ENCODE peak calls at places on chromosome 19, in seven cellular contexts. G is SK-N-SH, R is H1, L is K562, W is GM12892, K is HepG2, X is GM12878. F is an unnamed sample.

GRCh38 chr19:13022859-13023636 is 27.8 kb downstream of the NFIX start:
- DNase-seq in G (peak; percentile 87), K (peak; percentile 79), W (no peak), X (no peak), R (no peak), L (peak; percentile 71), F (no peak)

GRCh38 chr19:54462713-54463530 is 656 bp downstream of the LENG9 start:
- DNase-seq in G (peak; percentile 57), L (peak; percentile 34), X (no peak), K (peak; percentile 54), R (peak; percentile 83), W (no peak), F (no peak)

GRCh38 chr19:49896863-49897621 is at the start of gene IL4I1:
- DNase-seq in L (no peak), K (no peak), X (peak; percentile 96), R (no peak), G (no peak), W (peak; percentile 79), F (peak; percentile 70)

GRCh38 chr19:43688059-43688763 is 18.2 kb upstream of the PLAUR start:
- DNase-seq in X (no peak), L (no peak), G (no peak), W (no peak), K (no peak), R (no peak), F (no peak)

GRCh38 chr19:1247747-1248453 is 483 bp upstream of the MIDN start:
- DNase-seq in G (peak; percentile 60), K (peak; percentile 46), L (no peak), X (no peak), W (no peak), R (peak; percentile 91), F (no peak)

GRCh38 chr19:11381535-11382369 is 2.4 kb downstream of the EPOR start:
- DNase-seq in W (peak; percentile 85), L (no peak), R (peak; percentile 90), K (no peak), G (peak; percentile 82), X (peak; percentile 66), F (peak; percentile 72)

GRCh38 chr19:32318884-32319520 is 26.4 kb upstream of the ZNF507 start:
- DNase-seq in G (peak; percentile 64), L (peak; percentile 42), K (no peak), W (no peak), R (peak; percentile 73), X (no peak), F (peak; percentile 22)

GRCh38 chr19:44904426-44904994 is 1.1 kb upstream of the APOE start:
- DNase-seq in L (peak; percentile 32), R (peak; percentile 81), G (peak; percentile 59), K (peak; percentile 34), W (no peak), X (no peak), F (no peak)

GRCh38 chr19:8612807-8613171 is 2.3 kb upstream of the ADAMTS10 start:
- DNase-seq in X (no peak), G (no peak), L (no peak), R (no peak), K (no peak), W (no peak), F (no peak)

GRCh38 chr19:7373862-7374261 is 25.1 kb downstream of the ARHGEF18 start:
- DNase-seq in L (no peak), W (no peak), X (no peak), K (peak; percentile 35), R (no peak), G (no peak), F (no peak)

GRCh38 chr19:34134190-34135032 is 37.9 kb upstream of the LSM14A start:
- DNase-seq in L (peak; percentile 98), G (peak; percentile 100), K (peak; percentile 70), W (peak; percentile 90), X (peak; percentile 56), R (peak; percentile 96), F (peak; percentile 92)

GRCh38 chr19:925087-925911 is 536 bp upstream of the ARID3A start:
- DNase-seq in L (peak; percentile 80), X (no peak), R (peak; percentile 90), G (peak; percentile 95), W (peak; percentile 84), K (peak; percentile 82), F (no peak)

GRCh38 chr19:15495151-15495550 is 13.2 kb upstream of the CYP4F22 start:
- DNase-seq in W (no peak), G (no peak), L (no peak), R (no peak), X (no peak), K (no peak), F (no peak)

GRCh38 chr19:35436477-35437141 is 11.4 kb upstream of the FFAR2 start:
- DNase-seq in R (no peak), K (no peak), G (no peak), X (no peak), W (no peak), L (no peak), F (no peak)

GRCh38 chr19:1685046-1685445 is 32.6 kb upstream of the TCF3 start:
- DNase-seq in R (no peak), K (no peak), G (peak; percentile 29), W (no peak), X (no peak), L (peak; percentile 36), F (no peak)

GRCh38 chr19:47019431-47020041 is at the start of gene NPAS1:
- DNase-seq in L (peak; percentile 83), G (peak; percentile 75), R (peak; percentile 84), X (no peak), K (no peak), W (no peak), F (no peak)

GRCh38 chr19:8663920-8664670 is 33.7 kb downstream of the NFILZ start:
- DNase-seq in W (no peak), L (peak; percentile 44), G (no peak), R (no peak), X (no peak), K (no peak), F (no peak)

DNA sequence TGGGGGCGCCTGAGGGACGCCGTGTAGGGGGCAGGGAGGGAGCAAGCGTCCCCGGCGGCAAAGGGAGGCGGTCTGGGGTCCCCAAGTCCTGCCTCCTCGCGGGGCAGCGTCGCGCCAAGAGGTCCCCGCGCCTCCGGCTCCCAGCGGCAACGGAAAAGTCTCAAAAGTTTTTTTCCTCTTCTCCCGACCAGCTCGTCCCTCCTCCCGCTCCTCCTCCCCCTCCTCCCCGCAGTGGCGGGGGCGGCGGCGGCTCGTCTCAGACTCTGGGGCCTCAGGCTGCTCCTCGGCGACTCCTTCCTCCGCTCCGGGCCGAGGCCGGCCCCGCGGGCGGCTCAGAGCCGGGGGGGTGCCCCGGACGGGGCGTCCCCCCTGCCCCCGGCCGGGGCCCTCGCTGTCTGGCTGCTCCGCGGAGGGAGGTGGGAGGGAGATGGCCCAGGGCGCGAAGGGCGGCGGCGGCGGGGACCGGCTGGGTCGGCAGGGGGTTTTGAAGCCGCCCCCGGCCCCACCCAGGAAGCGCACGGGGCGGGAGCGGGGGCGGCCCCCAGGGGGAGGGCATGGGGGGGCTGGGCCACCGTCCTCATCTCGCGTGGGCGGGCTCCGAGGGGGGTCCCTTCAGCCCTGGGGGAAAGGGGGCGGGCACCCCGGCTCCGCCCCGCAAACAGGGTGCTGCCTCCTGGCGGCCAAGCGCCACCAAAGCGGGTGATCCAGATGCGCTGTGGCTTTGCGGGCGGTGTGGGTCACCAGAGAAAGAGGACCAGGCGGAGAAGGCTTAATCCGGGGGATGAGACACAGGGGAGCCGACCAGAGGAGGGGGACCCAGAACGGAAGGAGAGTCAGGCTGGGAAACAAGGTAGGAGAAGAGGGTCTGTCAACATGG is at the start of gene TGFB1:
- DNase-seq in K (peak; percentile 70), R (peak; percentile 86), X (peak; percentile 62), W (peak; percentile 98), G (peak; percentile 96), L (peak; percentile 98), F (peak; percentile 97)
- TF ChIP-seq POLR2AphosphoS5 in K (peak; percentile 44), R (no peak), X (peak; percentile 82), W (peak; percentile 49), G (peak; percentile 59), L (peak; percentile 75), F (no peak)

DNA sequence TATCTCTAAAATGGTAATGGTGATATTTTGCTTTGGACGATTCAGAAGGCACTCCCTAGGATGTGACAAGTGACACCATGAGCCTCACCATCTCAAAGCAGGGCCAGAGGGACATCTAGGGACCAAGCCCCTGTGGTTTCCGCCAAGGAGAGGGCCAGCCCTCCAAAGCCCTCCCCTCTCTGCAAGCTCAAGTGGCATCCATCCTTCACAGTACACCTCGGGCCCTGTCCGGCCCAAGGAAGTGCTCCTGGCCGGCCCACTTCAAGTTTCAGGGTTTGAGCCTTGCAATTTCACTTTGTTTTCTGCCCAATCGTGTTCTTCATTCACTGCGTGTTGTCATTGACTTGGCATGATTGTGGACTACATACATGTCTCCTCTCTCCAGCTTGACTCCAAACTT is 82.5 kb downstream of the TSHZ3 start:
- DNase-seq in X (no peak), G (no peak), K (no peak), L (no peak), R (no peak), W (no peak), F (no peak)
- TF ChIP-seq TAF1 in X (no peak), G (no peak), K (no peak), L (no peak), R (no peak), W (no peak), F (no peak)

GRCh38 chr19:14147797-14148605 is 11.6 kb upstream of the ASF1B start:
- DNase-seq in G (peak; percentile 92), L (peak; percentile 81), W (peak; percentile 65), K (peak; percentile 39), R (peak; percentile 73), X (no peak), F (peak; percentile 71)
- TF ChIP-seq POLR2AphosphoS5 in G (no peak), L (no peak), W (no peak), K (no peak), R (peak; percentile 49), X (no peak), F (no peak)

GRCh38 chr19:3575949-3576673 is 3.4 kb downstream of the HMG20B start:
- DNase-seq in R (no peak), G (peak; percentile 14), L (no peak), X (no peak), W (no peak), K (no peak), F (no peak)

GRCh38 chr19:3578390-3578789 is 5.6 kb downstream of the HMG20B start:
- DNase-seq in W (no peak), R (peak; percentile 56), L (no peak), K (no peak), G (peak; percentile 5), X (no peak), F (no peak)

GRCh38 chr19:3575260-3575741 is 2.6 kb downstream of the HMG20B start:
- DNase-seq in L (no peak), X (no peak), W (no peak), K (peak; percentile 55), G (peak; percentile 10), R (peak; percentile 83), F (no peak)

GRCh38 chr19:3577741-3578344 is 5.1 kb downstream of the HMG20B start:
- DNase-seq in X (no peak), L (no peak), W (no peak), G (peak; percentile 25), R (peak; percentile 89), K (no peak), F (no peak)

DNA sequence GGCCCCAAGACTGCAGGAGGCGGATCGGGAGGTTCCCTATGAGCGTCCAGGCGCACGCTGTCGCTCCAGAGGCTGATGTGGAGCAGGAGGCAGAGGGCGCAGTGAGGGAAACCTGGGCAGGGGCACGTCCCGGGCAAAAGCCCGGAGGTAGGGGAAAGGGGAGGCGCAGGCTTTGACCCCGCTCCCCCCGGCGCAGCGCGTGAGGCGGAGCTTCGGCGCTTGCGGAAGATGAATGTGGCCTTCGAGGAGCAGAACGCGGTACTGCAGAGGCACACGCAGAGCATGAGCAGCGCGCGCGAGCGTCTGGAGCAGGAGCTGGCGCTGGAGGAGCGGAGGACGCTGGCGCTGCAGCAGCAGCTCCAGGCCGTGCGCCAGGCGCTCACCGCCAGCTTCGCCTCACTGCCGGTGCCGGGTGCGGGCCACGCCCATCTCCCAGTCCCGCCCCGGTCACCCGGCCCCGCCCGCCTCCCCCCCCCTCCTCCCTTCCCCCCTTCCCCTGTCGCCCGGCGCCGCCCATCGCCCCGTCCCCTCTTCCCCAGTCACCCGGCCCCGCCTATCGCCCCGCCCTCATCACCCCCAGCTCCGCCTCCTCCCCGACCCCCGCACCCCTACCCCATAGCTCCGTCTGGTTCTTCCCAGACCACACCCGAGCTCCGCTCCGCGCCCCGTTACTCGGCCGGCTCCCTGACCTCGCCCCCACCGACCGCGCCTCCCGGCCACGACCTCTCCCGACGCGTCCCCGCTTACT is 4.1 kb downstream of the HMG20B start:
- DNase-seq in R (peak; percentile 93), K (no peak), G (peak; percentile 78), L (peak; percentile 87), X (no peak), W (no peak), F (no peak)
- TF ChIP-seq TAF1 in R (peak; percentile 51), K (no peak), G (no peak), L (no peak), X (no peak), W (no peak), F (no peak)